ENCODE peak calls at places on chromosomes 6 and 20, in seven cellular contexts. W is body of pancreas; U is stimulated activated CD8-positive, alpha-beta memory T cell treated with anti-CD3 and anti-CD28 coated beads, Interleukin-7, amount 100 ng/mL, for 1 hour; M is NAMALWA; J is dermis blood vessel endothelial cell; Q is Panc1; V is lung microvascular endothelial cell. T is an unnamed sample.

GRCh38 chr6:53309059-53309896 is 39.5 kb downstream of the ELOVL5 start:
- DNase-seq in W (no peak), M (peak; percentile 58), U (no peak), J (peak; percentile 46), V (peak; percentile 68), Q (no peak), T (no peak)

GRCh38 chr20:36591854-36592641 is 13.5 kb upstream of the RAB5IF start:
- DNase-seq in W (peak; percentile 33), Q (no peak), V (no peak), U (no peak), J (no peak), M (no peak), T (no peak)

GRCh38 chr6:14717307-14717706 is 528.6 kb upstream of the JARID2 start:
- DNase-seq in W (no peak), U (no peak), M (no peak), Q (no peak), V (no peak), J (no peak), T (no peak)

GRCh38 chr6:166467436-166468000 is 84.8 kb upstream of the MPC1 start:
- DNase-seq in M (no peak), W (no peak), J (no peak), U (no peak), V (no peak), Q (no peak), T (no peak)

GRCh38 chr6:40743690-40744446 is 156.7 kb upstream of the LRFN2 start:
- DNase-seq in V (no peak), U (no peak), M (no peak), W (no peak), J (no peak), Q (no peak), T (no peak)

GRCh38 chr20:19254086-19254821 is 41.8 kb downstream of the SLC24A3 start:
- DNase-seq in W (no peak), Q (no peak), U (no peak), J (no peak), M (no peak), V (no peak), T (no peak)

GRCh38 chr6:35096129-35096852 is 44.8 kb downstream of the TCP11 start:
- DNase-seq in M (no peak), Q (peak; percentile 15), V (peak; percentile 82), W (no peak), J (peak; percentile 77), U (no peak), T (no peak)

GRCh38 chr20:8633366-8633765 is 435.5 kb upstream of the PLCB4 start:
- DNase-seq in Q (no peak), V (peak; percentile 43), J (peak; percentile 46), U (no peak), M (no peak), W (no peak), T (no peak)

GRCh38 chr20:6583134-6583738 is 184.2 kb upstream of the BMP2 start:
- DNase-seq in U (no peak), Q (no peak), V (peak; percentile 87), M (peak; percentile 69), J (peak; percentile 80), W (peak; percentile 72), T (peak; percentile 41)

GRCh38 chr6:144349690-144350132 is 64.6 kb downstream of the UTRN start:
- DNase-seq in J (peak; percentile 100), V (peak; percentile 99), Q (peak; percentile 55), M (peak; percentile 48), U (no peak), W (no peak), T (peak; percentile 27)